ENCODE peak calls at places on chromosomes 13 and 19, in eight cellular contexts. One of them, this sample, is unnamed.

GRCh38 chr19:871446-872265 is 12.2 kb downstream of the CFD start:
- DNase-seq in cardiac muscle cell: peak; percentile 56
- DNase-seq in Panc1: no peak
- DNase-seq in left ventricle myocardium inferior: no peak
- DNase-seq in hepatocyte: no peak
- DNase-seq in mammary epithelial cell: no peak
- DNase-seq in Peyer's patch: no peak
- DNase-seq in heart left ventricle: no peak
- DNase-seq in this sample: peak; percentile 62

GRCh38 chr19:5138606-5139594 is 170.0 kb downstream of the KDM4B start:
- DNase-seq in heart left ventricle: peak; percentile 52
- DNase-seq in Panc1: no peak
- DNase-seq in Peyer's patch: peak; percentile 92
- DNase-seq in cardiac muscle cell: peak; percentile 95
- DNase-seq in left ventricle myocardium inferior: no peak
- DNase-seq in mammary epithelial cell: peak; percentile 79
- DNase-seq in hepatocyte: no peak
- DNase-seq in this sample: peak; percentile 66

GRCh38 chr13:38090913-38091312 is 221.3 kb upstream of the TRPC4 start:
- DNase-seq in left ventricle myocardium inferior: no peak
- DNase-seq in hepatocyte: no peak
- DNase-seq in heart left ventricle: no peak
- DNase-seq in Peyer's patch: no peak
- DNase-seq in Panc1: no peak
- DNase-seq in mammary epithelial cell: no peak
- DNase-seq in cardiac muscle cell: no peak
- DNase-seq in this sample: no peak

GRCh38 chr13:51926528-51926885 is 64.7 kb downstream of the CCDC70 start:
- DNase-seq in Peyer's patch: no peak
- DNase-seq in hepatocyte: no peak
- DNase-seq in cardiac muscle cell: no peak
- DNase-seq in left ventricle myocardium inferior: no peak
- DNase-seq in Panc1: no peak
- DNase-seq in mammary epithelial cell: no peak
- DNase-seq in heart left ventricle: no peak
- DNase-seq in this sample: no peak

GRCh38 chr13:113064534-113065405 is 40.8 kb upstream of the F7 start:
- DNase-seq in Panc1: no peak
- DNase-seq in hepatocyte: no peak
- DNase-seq in mammary epithelial cell: peak; percentile 8
- DNase-seq in heart left ventricle: no peak
- DNase-seq in Peyer's patch: no peak
- DNase-seq in cardiac muscle cell: peak; percentile 81
- DNase-seq in left ventricle myocardium inferior: no peak
- DNase-seq in this sample: no peak

GRCh38 chr13:107466326-107466725 is 749.0 kb downstream of the LIG4 start:
- DNase-seq in hepatocyte: peak; percentile 63
- DNase-seq in mammary epithelial cell: no peak
- DNase-seq in left ventricle myocardium inferior: no peak
- DNase-seq in Panc1: no peak
- DNase-seq in cardiac muscle cell: peak; percentile 38
- DNase-seq in Peyer's patch: no peak
- DNase-seq in heart left ventricle: no peak
- DNase-seq in this sample: no peak

GRCh38 chr19:41546386-41546789 is 29.6 kb upstream of the CEACAM21 start:
- DNase-seq in Panc1: no peak
- DNase-seq in left ventricle myocardium inferior: no peak
- DNase-seq in Peyer's patch: peak; percentile 72
- DNase-seq in hepatocyte: no peak
- DNase-seq in heart left ventricle: no peak
- DNase-seq in cardiac muscle cell: no peak
- DNase-seq in mammary epithelial cell: no peak
- DNase-seq in this sample: no peak

GRCh38 chr19:56639217-56639616 is 3.7 kb upstream of the SMIM17 start:
- DNase-seq in left ventricle myocardium inferior: no peak
- DNase-seq in Panc1: no peak
- DNase-seq in hepatocyte: no peak
- DNase-seq in cardiac muscle cell: peak; percentile 8
- DNase-seq in Peyer's patch: no peak
- DNase-seq in heart left ventricle: no peak
- DNase-seq in mammary epithelial cell: no peak
- DNase-seq in this sample: no peak

GRCh38 chr19:35913589-35913988 is 5.5 kb upstream of the TYROBP start:
- DNase-seq in cardiac muscle cell: no peak
- DNase-seq in Panc1: no peak
- DNase-seq in mammary epithelial cell: peak; percentile 57
- DNase-seq in heart left ventricle: no peak
- DNase-seq in left ventricle myocardium inferior: no peak
- DNase-seq in Peyer's patch: no peak
- DNase-seq in hepatocyte: no peak
- DNase-seq in this sample: no peak

GRCh38 chr13:94248454-94249233 is 230.8 kb downstream of the DCT start:
- DNase-seq in mammary epithelial cell: peak; percentile 13
- DNase-seq in Panc1: no peak
- DNase-seq in Peyer's patch: no peak
- DNase-seq in left ventricle myocardium inferior: no peak
- DNase-seq in cardiac muscle cell: peak; percentile 29
- DNase-seq in heart left ventricle: no peak
- DNase-seq in hepatocyte: no peak
- DNase-seq in this sample: no peak

GRCh38 chr13:69319659-69320058 is 788.0 kb upstream of the ATXN8OS start:
- DNase-seq in mammary epithelial cell: no peak
- DNase-seq in cardiac muscle cell: no peak
- DNase-seq in Peyer's patch: no peak
- DNase-seq in left ventricle myocardium inferior: no peak
- DNase-seq in hepatocyte: no peak
- DNase-seq in heart left ventricle: no peak
- DNase-seq in Panc1: no peak
- DNase-seq in this sample: no peak

GRCh38 chr19:38669532-38669931 is 22.1 kb downstream of the ACTN4 start:
- DNase-seq in mammary epithelial cell: no peak
- DNase-seq in cardiac muscle cell: no peak
- DNase-seq in Peyer's patch: peak; percentile 39
- DNase-seq in left ventricle myocardium inferior: no peak
- DNase-seq in heart left ventricle: no peak
- DNase-seq in hepatocyte: no peak
- DNase-seq in Panc1: no peak
- DNase-seq in this sample: no peak

GRCh38 chr13:36815069-36815468 is 4.0 kb upstream of the RFXAP start:
- DNase-seq in heart left ventricle: no peak
- DNase-seq in hepatocyte: no peak
- DNase-seq in mammary epithelial cell: no peak
- DNase-seq in left ventricle myocardium inferior: no peak
- DNase-seq in Peyer's patch: no peak
- DNase-seq in cardiac muscle cell: no peak
- DNase-seq in Panc1: no peak
- DNase-seq in this sample: no peak

GRCh38 chr19:29545866-29546582 is 20.2 kb downstream of the VSTM2B start:
- DNase-seq in mammary epithelial cell: no peak
- DNase-seq in hepatocyte: no peak
- DNase-seq in Panc1: no peak
- DNase-seq in cardiac muscle cell: no peak
- DNase-seq in heart left ventricle: no peak
- DNase-seq in left ventricle myocardium inferior: no peak
- DNase-seq in Peyer's patch: no peak
- DNase-seq in this sample: no peak

GRCh38 chr13:33787051-33787591 is 30.8 kb upstream of the RFC3 start:
- DNase-seq in mammary epithelial cell: peak; percentile 7
- DNase-seq in cardiac muscle cell: no peak
- DNase-seq in heart left ventricle: no peak
- DNase-seq in Peyer's patch: no peak
- DNase-seq in left ventricle myocardium inferior: no peak
- DNase-seq in Panc1: no peak
- DNase-seq in hepatocyte: no peak
- DNase-seq in this sample: no peak

GRCh38 chr13:45086484-45086883 is 33.8 kb upstream of the GTF2F2 start:
- DNase-seq in cardiac muscle cell: peak; percentile 25
- DNase-seq in heart left ventricle: no peak
- DNase-seq in Peyer's patch: no peak
- DNase-seq in Panc1: no peak
- DNase-seq in left ventricle myocardium inferior: no peak
- DNase-seq in mammary epithelial cell: peak; percentile 49
- DNase-seq in hepatocyte: no peak
- DNase-seq in this sample: no peak

DNA sequence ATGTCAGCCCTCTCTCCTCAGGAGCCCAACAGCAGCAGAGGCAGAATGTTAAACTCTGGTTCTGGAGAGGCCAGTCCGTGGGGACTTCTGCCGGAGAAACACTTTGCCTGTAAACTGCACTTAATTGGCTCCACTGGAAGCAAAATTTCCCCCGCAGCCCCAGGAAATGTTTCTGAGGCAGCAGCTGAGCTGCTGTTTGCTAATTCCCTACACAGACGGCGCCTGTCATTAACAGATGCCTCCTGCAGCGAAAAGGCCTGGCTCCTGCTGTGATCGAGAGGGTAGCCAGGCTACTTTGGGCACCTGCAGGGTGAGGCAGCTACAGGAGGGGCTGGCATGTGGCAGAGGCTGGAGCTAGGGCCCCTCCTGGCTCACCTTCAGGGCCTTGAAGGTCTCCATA is 5.2 kb upstream of the TM6SF2 start:
- DNase-seq in mammary epithelial cell: no peak
- DNase-seq in Panc1: no peak
- DNase-seq in left ventricle myocardium inferior: no peak
- DNase-seq in Peyer's patch: no peak
- DNase-seq in heart left ventricle: no peak
- DNase-seq in cardiac muscle cell: no peak
- DNase-seq in hepatocyte: no peak
- DNase-seq in this sample: no peak
- H3K36me3 ChIP-seq in mammary epithelial cell: peaks cover 4% of the 10 kb centered on the region
- H3K36me3 ChIP-seq in Panc1: no peaks in the 10 kb centered on the region
- H3K36me3 ChIP-seq in left ventricle myocardium inferior: peaks cover 81% of the 10 kb centered on the region
- H3K36me3 ChIP-seq in Peyer's patch: no peaks in the 10 kb centered on the region
- H3K36me3 ChIP-seq in heart left ventricle: no peaks in the 10 kb centered on the region
- H3K36me3 ChIP-seq in cardiac muscle cell: peaks cover 21% of the 10 kb centered on the region
- H3K36me3 ChIP-seq in hepatocyte: no peaks in the 10 kb centered on the region
- H3K36me3 ChIP-seq in this sample: no peaks in the 10 kb centered on the region

DNA sequence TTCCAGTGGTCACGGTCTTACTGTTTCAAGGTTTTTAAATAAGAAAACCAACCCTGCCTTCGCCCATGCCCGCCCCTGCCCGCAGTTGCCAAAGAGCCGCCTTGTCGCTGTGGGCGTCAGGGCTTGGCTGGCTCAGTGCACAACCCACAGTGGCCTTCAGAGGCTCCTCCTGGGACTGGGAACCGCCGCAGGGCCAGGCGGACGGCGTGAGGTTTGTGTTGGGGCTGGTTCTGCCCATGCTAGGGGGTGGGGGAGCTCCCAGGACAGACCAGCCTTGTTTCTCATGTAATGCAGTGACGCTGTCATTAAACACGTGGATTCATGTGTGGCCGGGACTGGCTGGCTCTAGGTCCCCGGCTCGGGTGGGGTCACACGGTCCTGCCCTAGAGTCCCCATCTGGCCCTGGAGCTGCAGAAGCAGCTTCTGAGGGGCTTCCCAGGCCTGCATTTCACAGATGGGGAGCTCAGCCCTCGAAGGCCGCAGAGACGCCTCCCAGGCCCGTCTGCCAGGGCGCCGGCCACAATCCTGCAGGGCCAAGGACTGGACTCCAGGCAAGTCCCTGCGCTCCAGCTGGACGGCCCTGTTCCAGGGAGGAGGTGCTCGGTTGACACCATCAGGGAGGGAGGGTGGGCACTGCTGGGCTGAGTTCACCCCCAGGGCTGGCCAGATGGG is 2.4 kb upstream of the TEKTIP1 start:
- DNase-seq in heart left ventricle: peak; percentile 67
- DNase-seq in Peyer's patch: no peak
- DNase-seq in Panc1: no peak
- DNase-seq in cardiac muscle cell: no peak
- DNase-seq in left ventricle myocardium inferior: peak; percentile 45
- DNase-seq in hepatocyte: no peak
- DNase-seq in mammary epithelial cell: peak; percentile 39
- DNase-seq in this sample: peak; percentile 78
- H3K4me1 ChIP-seq in heart left ventricle: peaks cover 4% of the 10 kb centered on the region
- H3K4me1 ChIP-seq in Peyer's patch: no peaks in the 10 kb centered on the region
- H3K4me1 ChIP-seq in Panc1: peaks cover 7% of the 10 kb centered on the region
- H3K4me1 ChIP-seq in cardiac muscle cell: no peaks in the 10 kb centered on the region
- H3K4me1 ChIP-seq in left ventricle myocardium inferior: peaks cover 8% of the 10 kb centered on the region
- H3K4me1 ChIP-seq in hepatocyte: no peaks in the 10 kb centered on the region
- H3K4me1 ChIP-seq in mammary epithelial cell: peaks cover 7% of the 10 kb centered on the region
- H3K4me1 ChIP-seq in this sample: no peaks in the 10 kb centered on the region

DNA sequence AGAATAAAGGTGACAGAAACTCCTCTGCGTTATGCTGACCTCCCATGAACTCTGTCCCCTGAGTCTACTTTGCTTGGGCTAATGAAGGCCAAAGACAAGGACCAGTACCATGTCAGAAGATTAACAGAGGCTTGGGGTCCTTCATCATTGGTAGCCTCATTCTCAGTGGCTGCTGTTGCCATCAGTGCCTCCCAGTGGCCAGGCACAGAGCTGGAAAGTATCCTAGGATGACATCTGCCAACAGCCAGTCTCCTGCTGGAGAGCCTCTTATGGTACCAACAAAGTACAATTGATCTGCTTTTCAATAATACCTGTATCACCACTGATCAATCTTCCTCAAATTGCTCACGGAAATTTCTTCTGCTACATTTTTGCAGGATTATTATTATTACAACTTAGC is 281.6 kb downstream of the DNAJC15 start:
- DNase-seq in Peyer's patch: no peak
- DNase-seq in left ventricle myocardium inferior: no peak
- DNase-seq in cardiac muscle cell: no peak
- DNase-seq in heart left ventricle: no peak
- DNase-seq in Panc1: no peak
- DNase-seq in hepatocyte: no peak
- DNase-seq in mammary epithelial cell: no peak
- DNase-seq in this sample: no peak
- TF ChIP-seq CTCF in Peyer's patch: no peak
- TF ChIP-seq CTCF in left ventricle myocardium inferior: no peak
- TF ChIP-seq CTCF in cardiac muscle cell: no peak
- TF ChIP-seq CTCF in heart left ventricle: no peak
- TF ChIP-seq CTCF in Panc1: peak; percentile 33
- TF ChIP-seq CTCF in hepatocyte: no peak
- TF ChIP-seq CTCF in mammary epithelial cell: peak; percentile 24
- TF ChIP-seq CTCF in this sample: no peak

GRCh38 chr19:7790416-7790815 is 27.4 kb downstream of the CLEC4M start:
- DNase-seq in hepatocyte: no peak
- DNase-seq in Peyer's patch: no peak
- DNase-seq in heart left ventricle: no peak
- DNase-seq in mammary epithelial cell: no peak
- DNase-seq in cardiac muscle cell: no peak
- DNase-seq in left ventricle myocardium inferior: no peak
- DNase-seq in Panc1: no peak
- DNase-seq in this sample: no peak

GRCh38 chr19:7799640-7800355 is 30.2 kb upstream of the EVI5L start:
- DNase-seq in mammary epithelial cell: peak; percentile 56
- DNase-seq in hepatocyte: peak; percentile 85
- DNase-seq in Peyer's patch: peak; percentile 72
- DNase-seq in Panc1: no peak
- DNase-seq in cardiac muscle cell: peak; percentile 84
- DNase-seq in left ventricle myocardium inferior: peak; percentile 52
- DNase-seq in heart left ventricle: peak; percentile 57
- DNase-seq in this sample: no peak

GRCh38 chr19:7792286-7792685 is 29.2 kb downstream of the CLEC4M start:
- DNase-seq in left ventricle myocardium inferior: no peak
- DNase-seq in Panc1: no peak
- DNase-seq in mammary epithelial cell: peak; percentile 17
- DNase-seq in hepatocyte: peak; percentile 59
- DNase-seq in Peyer's patch: no peak
- DNase-seq in cardiac muscle cell: peak; percentile 46
- DNase-seq in heart left ventricle: no peak
- DNase-seq in this sample: no peak

GRCh38 chr19:7793493-7793892 is 30.4 kb downstream of the CLEC4M start:
- DNase-seq in mammary epithelial cell: no peak
- DNase-seq in Panc1: no peak
- DNase-seq in hepatocyte: no peak
- DNase-seq in Peyer's patch: no peak
- DNase-seq in left ventricle myocardium inferior: no peak
- DNase-seq in cardiac muscle cell: no peak
- DNase-seq in heart left ventricle: no peak
- DNase-seq in this sample: no peak

GRCh38 chr19:7795555-7796161 is 32.6 kb downstream of the CLEC4M start:
- DNase-seq in hepatocyte: no peak
- DNase-seq in heart left ventricle: no peak
- DNase-seq in mammary epithelial cell: no peak
- DNase-seq in Peyer's patch: no peak
- DNase-seq in left ventricle myocardium inferior: no peak
- DNase-seq in cardiac muscle cell: no peak
- DNase-seq in Panc1: no peak
- DNase-seq in this sample: no peak
- H3K36me3 ChIP-seq in hepatocyte: no peaks in the 10 kb centered on the region
- H3K36me3 ChIP-seq in heart left ventricle: no peaks in the 10 kb centered on the region
- H3K36me3 ChIP-seq in mammary epithelial cell: no peaks in the 10 kb centered on the region
- H3K36me3 ChIP-seq in Peyer's patch: no peaks in the 10 kb centered on the region
- H3K36me3 ChIP-seq in left ventricle myocardium inferior: no peaks in the 10 kb centered on the region
- H3K36me3 ChIP-seq in cardiac muscle cell: no peaks in the 10 kb centered on the region
- H3K36me3 ChIP-seq in Panc1: no peaks in the 10 kb centered on the region
- H3K36me3 ChIP-seq in this sample: no peaks in the 10 kb centered on the region

This sample was measured in psoas muscle.